ENCODE peak calls at places on chromosomes 7 and 10, in ten cellular contexts. One of them, this sample, is unnamed.

GRCh38 chr10:27687326-27687725 is 58.3 kb downstream of the MKX start:
- DNase-seq in hepatocyte: no peak
- DNase-seq in AG04449: no peak
- DNase-seq in right lobe of liver: no peak
- DNase-seq in epithelial cell of esophagus: no peak
- DNase-seq in heart left ventricle: no peak
- DNase-seq in AG10803: no peak
- DNase-seq in choroid plexus epithelial cell: no peak
- DNase-seq in CD14-positive monocyte: no peak
- DNase-seq in heart right ventricle: no peak
- DNase-seq in this sample: no peak

GRCh38 chr7:99576251-99576650 is 17.8 kb downstream of the ZNF655 start:
- DNase-seq in hepatocyte: no peak
- DNase-seq in AG04449: no peak
- DNase-seq in right lobe of liver: no peak
- DNase-seq in epithelial cell of esophagus: no peak
- DNase-seq in heart left ventricle: no peak
- DNase-seq in AG10803: no peak
- DNase-seq in choroid plexus epithelial cell: no peak
- DNase-seq in CD14-positive monocyte: no peak
- DNase-seq in heart right ventricle: no peak
- DNase-seq in this sample: no peak

GRCh38 chr7:91514591-91514990 is 250.4 kb downstream of the FZD1 start:
- DNase-seq in hepatocyte: no peak
- DNase-seq in AG04449: no peak
- DNase-seq in right lobe of liver: no peak
- DNase-seq in epithelial cell of esophagus: no peak
- DNase-seq in heart left ventricle: no peak
- DNase-seq in AG10803: no peak
- DNase-seq in choroid plexus epithelial cell: no peak
- DNase-seq in CD14-positive monocyte: no peak
- DNase-seq in heart right ventricle: no peak
- DNase-seq in this sample: no peak

GRCh38 chr10:97074256-97075145 is 111.3 kb downstream of the SLIT1 start:
- DNase-seq in hepatocyte: no peak
- DNase-seq in AG04449: no peak
- DNase-seq in right lobe of liver: no peak
- DNase-seq in epithelial cell of esophagus: peak
- DNase-seq in heart left ventricle: no peak
- DNase-seq in AG10803: no peak
- DNase-seq in choroid plexus epithelial cell: no peak
- DNase-seq in CD14-positive monocyte: no peak
- DNase-seq in heart right ventricle: no peak
- DNase-seq in this sample: no peak

GRCh38 chr10:16519908-16520861 is 1.5 kb downstream of the C1QL3 start:
- DNase-seq in hepatocyte: peak
- DNase-seq in AG04449: no peak
- DNase-seq in right lobe of liver: peak
- DNase-seq in epithelial cell of esophagus: no peak
- DNase-seq in heart left ventricle: no peak
- DNase-seq in AG10803: no peak
- DNase-seq in choroid plexus epithelial cell: no peak
- DNase-seq in CD14-positive monocyte: no peak
- DNase-seq in heart right ventricle: no peak
- DNase-seq in this sample: peak

GRCh38 chr7:103679156-103680132 is 233.4 kb upstream of the SLC26A5 start:
- DNase-seq in hepatocyte: no peak
- DNase-seq in AG04449: peak
- DNase-seq in right lobe of liver: no peak
- DNase-seq in epithelial cell of esophagus: no peak
- DNase-seq in heart left ventricle: no peak
- DNase-seq in AG10803: no peak
- DNase-seq in choroid plexus epithelial cell: peak
- DNase-seq in CD14-positive monocyte: no peak
- DNase-seq in heart right ventricle: no peak
- DNase-seq in this sample: no peak

GRCh38 chr7:47661051-47661714 is 79.3 kb upstream of the TNS3 start:
- DNase-seq in hepatocyte: no peak
- DNase-seq in AG04449: no peak
- DNase-seq in right lobe of liver: no peak
- DNase-seq in epithelial cell of esophagus: no peak
- DNase-seq in heart left ventricle: no peak
- DNase-seq in AG10803: no peak
- DNase-seq in choroid plexus epithelial cell: no peak
- DNase-seq in CD14-positive monocyte: no peak
- DNase-seq in heart right ventricle: no peak
- DNase-seq in this sample: no peak

GRCh38 chr10:112593023-112593422 is 146.0 kb downstream of the VTI1A start:
- DNase-seq in hepatocyte: no peak
- DNase-seq in AG04449: no peak
- DNase-seq in right lobe of liver: no peak
- DNase-seq in epithelial cell of esophagus: no peak
- DNase-seq in heart left ventricle: no peak
- DNase-seq in AG10803: no peak
- DNase-seq in choroid plexus epithelial cell: no peak
- DNase-seq in CD14-positive monocyte: no peak
- DNase-seq in heart right ventricle: no peak
- DNase-seq in this sample: no peak

GRCh38 chr10:43253461-43254198 is 13.2 kb downstream of the RASGEF1A start:
- DNase-seq in hepatocyte: no peak
- DNase-seq in AG04449: no peak
- DNase-seq in right lobe of liver: peak
- DNase-seq in epithelial cell of esophagus: no peak
- DNase-seq in heart left ventricle: no peak
- DNase-seq in AG10803: no peak
- DNase-seq in choroid plexus epithelial cell: no peak
- DNase-seq in CD14-positive monocyte: peak
- DNase-seq in heart right ventricle: no peak
- DNase-seq in this sample: peak

GRCh38 chr7:124959676-124960075 is 30.1 kb upstream of the POT1 start:
- DNase-seq in hepatocyte: no peak
- DNase-seq in AG04449: no peak
- DNase-seq in right lobe of liver: no peak
- DNase-seq in epithelial cell of esophagus: no peak
- DNase-seq in heart left ventricle: no peak
- DNase-seq in AG10803: no peak
- DNase-seq in choroid plexus epithelial cell: no peak
- DNase-seq in CD14-positive monocyte: no peak
- DNase-seq in heart right ventricle: no peak
- DNase-seq in this sample: no peak

GRCh38 chr7:48028937-48029336 is at the start of gene SUN3:
- DNase-seq in hepatocyte: no peak
- DNase-seq in AG04449: no peak
- DNase-seq in right lobe of liver: no peak
- DNase-seq in epithelial cell of esophagus: peak
- DNase-seq in heart left ventricle: no peak
- DNase-seq in AG10803: no peak
- DNase-seq in choroid plexus epithelial cell: no peak
- DNase-seq in CD14-positive monocyte: no peak
- DNase-seq in heart right ventricle: no peak
- DNase-seq in this sample: no peak

GRCh38 chr10:4391683-4392082 is 434.3 kb upstream of the AKR1E2 start:
- DNase-seq in hepatocyte: no peak
- DNase-seq in AG04449: no peak
- DNase-seq in right lobe of liver: no peak
- DNase-seq in epithelial cell of esophagus: peak
- DNase-seq in heart left ventricle: no peak
- DNase-seq in AG10803: peak
- DNase-seq in choroid plexus epithelial cell: peak
- DNase-seq in CD14-positive monocyte: no peak
- DNase-seq in heart right ventricle: no peak
- DNase-seq in this sample: no peak

GRCh38 chr7:82678716-82679115 is 235.1 kb upstream of the CACNA2D1 start:
- DNase-seq in hepatocyte: no peak
- DNase-seq in AG04449: no peak
- DNase-seq in right lobe of liver: no peak
- DNase-seq in epithelial cell of esophagus: no peak
- DNase-seq in heart left ventricle: no peak
- DNase-seq in AG10803: no peak
- DNase-seq in choroid plexus epithelial cell: no peak
- DNase-seq in CD14-positive monocyte: no peak
- DNase-seq in heart right ventricle: no peak
- DNase-seq in this sample: no peak

GRCh38 chr7:158945514-158945913 is 89.2 kb downstream of the DYNC2I1 start:
- DNase-seq in hepatocyte: no peak
- DNase-seq in AG04449: no peak
- DNase-seq in right lobe of liver: no peak
- DNase-seq in epithelial cell of esophagus: no peak
- DNase-seq in heart left ventricle: no peak
- DNase-seq in AG10803: no peak
- DNase-seq in choroid plexus epithelial cell: no peak
- DNase-seq in CD14-positive monocyte: no peak
- DNase-seq in heart right ventricle: no peak
- DNase-seq in this sample: no peak

GRCh38 chr10:132383751-132384181 is 13.2 kb upstream of the PWWP2B start:
- DNase-seq in hepatocyte: no peak
- DNase-seq in AG04449: no peak
- DNase-seq in right lobe of liver: no peak
- DNase-seq in epithelial cell of esophagus: no peak
- DNase-seq in heart left ventricle: no peak
- DNase-seq in AG10803: no peak
- DNase-seq in choroid plexus epithelial cell: no peak
- DNase-seq in CD14-positive monocyte: peak
- DNase-seq in heart right ventricle: no peak
- DNase-seq in this sample: no peak

GRCh38 chr10:72337039-72337629 is 17.6 kb downstream of the DNAJB12 start:
- DNase-seq in hepatocyte: peak
- DNase-seq in AG04449: no peak
- DNase-seq in right lobe of liver: peak
- DNase-seq in epithelial cell of esophagus: peak
- DNase-seq in heart left ventricle: peak
- DNase-seq in AG10803: peak
- DNase-seq in choroid plexus epithelial cell: peak
- DNase-seq in CD14-positive monocyte: peak
- DNase-seq in heart right ventricle: peak
- DNase-seq in this sample: peak

GRCh38 chr10:78404296-78404695 is 370.6 kb downstream of the RPS24 start:
- DNase-seq in hepatocyte: no peak
- DNase-seq in AG04449: no peak
- DNase-seq in right lobe of liver: no peak
- DNase-seq in epithelial cell of esophagus: no peak
- DNase-seq in heart left ventricle: no peak
- DNase-seq in AG10803: no peak
- DNase-seq in choroid plexus epithelial cell: no peak
- DNase-seq in CD14-positive monocyte: no peak
- DNase-seq in heart right ventricle: no peak
- DNase-seq in this sample: no peak

DNA sequence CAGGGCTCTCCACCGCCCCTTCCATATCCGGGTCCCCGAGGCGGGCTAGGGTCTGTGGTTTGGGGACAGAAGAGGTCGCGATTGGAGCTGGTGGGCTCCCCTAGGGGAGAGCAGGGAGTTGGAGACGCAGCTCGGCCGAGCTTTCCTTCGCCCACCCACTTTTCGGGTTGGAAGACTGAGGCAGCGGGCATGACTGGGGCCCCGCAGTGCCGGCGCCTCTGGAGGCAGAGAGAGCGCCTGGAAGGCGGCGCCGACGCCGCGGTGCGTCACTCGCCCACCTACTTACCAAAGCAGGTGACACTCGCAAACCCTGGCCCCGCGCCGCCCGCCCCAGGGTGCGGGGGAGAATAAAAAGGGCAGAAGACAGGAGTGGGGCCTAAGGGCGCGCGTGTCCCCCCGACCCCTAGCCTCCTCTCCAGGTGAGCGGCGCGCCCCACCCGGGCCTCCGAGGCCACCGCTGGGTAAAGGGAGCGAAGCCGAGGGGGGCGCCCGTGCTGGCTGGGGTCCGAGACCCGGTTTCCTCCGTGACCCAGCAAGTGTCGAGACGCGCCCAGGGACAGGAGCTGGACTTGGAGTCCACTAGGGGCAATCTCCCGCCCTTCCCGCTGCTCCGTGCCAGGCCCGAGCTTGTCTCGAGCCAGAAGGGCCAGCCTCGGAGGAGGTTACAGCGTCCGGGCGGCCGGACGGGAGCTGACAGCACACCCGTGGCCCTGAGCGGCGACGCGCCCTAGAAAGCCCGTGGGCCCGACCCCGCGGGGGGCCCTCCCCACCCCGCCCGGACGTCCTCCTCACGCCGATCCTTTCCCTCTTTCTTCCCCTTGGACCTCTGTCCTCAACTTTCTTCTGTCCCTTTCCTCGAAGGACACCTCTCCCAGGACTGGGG is 34.4 kb upstream of the GRID1 start:
- DNase-seq in hepatocyte: peak
- DNase-seq in AG04449: no peak
- DNase-seq in right lobe of liver: peak
- DNase-seq in epithelial cell of esophagus: peak
- DNase-seq in heart left ventricle: peak
- DNase-seq in AG10803: peak
- DNase-seq in choroid plexus epithelial cell: peak
- DNase-seq in CD14-positive monocyte: no peak
- DNase-seq in heart right ventricle: peak
- DNase-seq in this sample: peak
- TF ChIP-seq CTCF in hepatocyte: peak
- TF ChIP-seq CTCF in AG04449: peak
- TF ChIP-seq CTCF in right lobe of liver: peak
- TF ChIP-seq CTCF in epithelial cell of esophagus: no peak
- TF ChIP-seq CTCF in heart left ventricle: no peak
- TF ChIP-seq CTCF in AG10803: peak
- TF ChIP-seq CTCF in choroid plexus epithelial cell: peak
- TF ChIP-seq CTCF in CD14-positive monocyte: no peak
- TF ChIP-seq CTCF in heart right ventricle: no peak
- TF ChIP-seq CTCF in this sample: no peak

GRCh38 chr10:2979267-2979660 is 88.1 kb upstream of the PFKP start:
- DNase-seq in hepatocyte: no peak
- DNase-seq in AG04449: no peak
- DNase-seq in right lobe of liver: no peak
- DNase-seq in epithelial cell of esophagus: no peak
- DNase-seq in heart left ventricle: no peak
- DNase-seq in AG10803: peak
- DNase-seq in choroid plexus epithelial cell: peak
- DNase-seq in CD14-positive monocyte: no peak
- DNase-seq in heart right ventricle: no peak
- DNase-seq in this sample: no peak
- TF ChIP-seq CTCF in hepatocyte: no peak
- TF ChIP-seq CTCF in AG04449: no peak
- TF ChIP-seq CTCF in right lobe of liver: no peak
- TF ChIP-seq CTCF in epithelial cell of esophagus: no peak
- TF ChIP-seq CTCF in heart left ventricle: no peak
- TF ChIP-seq CTCF in AG10803: no peak
- TF ChIP-seq CTCF in choroid plexus epithelial cell: no peak
- TF ChIP-seq CTCF in CD14-positive monocyte: no peak
- TF ChIP-seq CTCF in heart right ventricle: no peak
- TF ChIP-seq CTCF in this sample: no peak

GRCh38 chr10:99360935-99361334 is 31.8 kb downstream of the CNNM1 start:
- DNase-seq in hepatocyte: no peak
- DNase-seq in AG04449: no peak
- DNase-seq in right lobe of liver: no peak
- DNase-seq in epithelial cell of esophagus: no peak
- DNase-seq in heart left ventricle: no peak
- DNase-seq in AG10803: no peak
- DNase-seq in choroid plexus epithelial cell: no peak
- DNase-seq in CD14-positive monocyte: no peak
- DNase-seq in heart right ventricle: no peak
- DNase-seq in this sample: no peak
- TF ChIP-seq CTCF in hepatocyte: no peak
- TF ChIP-seq CTCF in AG04449: no peak
- TF ChIP-seq CTCF in right lobe of liver: no peak
- TF ChIP-seq CTCF in epithelial cell of esophagus: no peak
- TF ChIP-seq CTCF in heart left ventricle: no peak
- TF ChIP-seq CTCF in AG10803: peak
- TF ChIP-seq CTCF in choroid plexus epithelial cell: no peak
- TF ChIP-seq CTCF in CD14-positive monocyte: no peak
- TF ChIP-seq CTCF in heart right ventricle: no peak
- TF ChIP-seq CTCF in this sample: no peak

GRCh38 chr10:100878291-100878910 is 34.4 kb upstream of the SLF2 start:
- DNase-seq in hepatocyte: peak
- DNase-seq in AG04449: no peak
- DNase-seq in right lobe of liver: peak
- DNase-seq in epithelial cell of esophagus: peak
- DNase-seq in heart left ventricle: peak
- DNase-seq in AG10803: peak
- DNase-seq in choroid plexus epithelial cell: peak
- DNase-seq in CD14-positive monocyte: no peak
- DNase-seq in heart right ventricle: no peak
- DNase-seq in this sample: peak
- TF ChIP-seq CTCF in hepatocyte: peak
- TF ChIP-seq CTCF in AG04449: peak
- TF ChIP-seq CTCF in right lobe of liver: peak
- TF ChIP-seq CTCF in epithelial cell of esophagus: peak
- TF ChIP-seq CTCF in heart left ventricle: peak
- TF ChIP-seq CTCF in AG10803: peak
- TF ChIP-seq CTCF in choroid plexus epithelial cell: peak
- TF ChIP-seq CTCF in CD14-positive monocyte: peak
- TF ChIP-seq CTCF in heart right ventricle: peak
- TF ChIP-seq CTCF in this sample: peak